ENCODE peak calls at places on chromosome 18, in six cellular contexts. O is GM23248, J is GM23338, K is aorta, V is left lung, W is hepatocyte. U is an unnamed sample.

GRCh38 chr18:77870238-77870637 is 620.6 kb downstream of the GALR1 start:
- DNase-seq in O (no peak), W (no peak), J (no peak), V (no peak), K (no peak), U (no peak)

GRCh38 chr18:76205906-76206305 is 289.1 kb downstream of the ZNF516 start:
- DNase-seq in W (no peak), O (no peak), J (no peak), V (no peak), K (no peak), U (no peak)

GRCh38 chr18:77262655-77263470 is 13.2 kb downstream of the GALR1 start:
- DNase-seq in J (no peak), V (no peak), K (no peak), O (no peak), W (peak; percentile 39), U (no peak)

GRCh38 chr18:55524353-55525123 is 63.5 kb downstream of the TCF4 start:
- DNase-seq in W (no peak), V (no peak), J (peak; percentile 24), K (no peak), O (no peak), U (no peak)

GRCh38 chr18:7084766-7085080 is 32.9 kb downstream of the LAMA1 start:
- DNase-seq in V (no peak), J (no peak), K (no peak), W (no peak), O (peak; percentile 90), U (no peak)

GRCh38 chr18:12726774-12727550 is 24.1 kb downstream of the PSMG2 start:
- DNase-seq in J (peak; percentile 93), W (peak; percentile 83), K (no peak), V (no peak), O (peak; percentile 70), U (no peak)

GRCh38 chr18:42437646-42438045 is 482.6 kb downstream of the PIK3C3 start:
- DNase-seq in J (no peak), O (no peak), W (no peak), V (peak; percentile 37), K (no peak), U (no peak)

GRCh38 chr18:48540329-48541025 is 1.6 kb downstream of the CTIF start:
- DNase-seq in K (peak; percentile 76), O (peak; percentile 92), V (peak; percentile 76), W (peak; percentile 83), J (peak; percentile 66), U (peak; percentile 86)

GRCh38 chr18:28189400-28190239 is 12.7 kb upstream of the CDH2 start:
- DNase-seq in V (no peak), O (peak; percentile 83), J (peak; percentile 89), W (peak; percentile 61), K (no peak), U (no peak)

GRCh38 chr18:28359177-28359576 is 182.2 kb upstream of the CDH2 start:
- DNase-seq in O (no peak), K (no peak), J (no peak), V (no peak), W (no peak), U (no peak)

GRCh38 chr18:68893396-68893795 is 95.5 kb downstream of the CCDC102B start:
- DNase-seq in K (no peak), V (no peak), W (no peak), J (no peak), O (no peak), U (no peak)

GRCh38 chr18:57881818-57882413 is 78.8 kb upstream of the ATP8B1 start:
- DNase-seq in O (peak; percentile 86), J (peak; percentile 76), W (peak; percentile 88), V (peak; percentile 51), K (peak; percentile 67), U (peak; percentile 72)

GRCh38 chr18:78655921-78656320 is 323.7 kb upstream of the SALL3 start:
- DNase-seq in K (no peak), J (no peak), O (no peak), V (no peak), W (no peak), U (no peak)

GRCh38 chr18:28736951-28737350 is 560.0 kb upstream of the CDH2 start:
- DNase-seq in V (no peak), J (no peak), W (no peak), K (no peak), O (peak; percentile 52), U (no peak)

GRCh38 chr18:4468515-4468914 is 13.4 kb upstream of the DLGAP1 start:
- DNase-seq in O (no peak), K (no peak), W (no peak), J (no peak), V (no peak), U (no peak)

GRCh38 chr18:2325933-2326332 is 245.4 kb downstream of the METTL4 start:
- DNase-seq in O (no peak), J (no peak), W (no peak), K (no peak), V (no peak), U (no peak)

GRCh38 chr18:48868468-48869466 is 82.0 kb downstream of the SMAD7 start:
- DNase-seq in O (peak; percentile 35), J (no peak), W (peak; percentile 81), K (no peak), V (no peak), U (no peak)

GRCh38 chr18:67302043-67302442 is 214.5 kb downstream of the DSEL start:
- DNase-seq in W (no peak), K (no peak), V (no peak), J (no peak), O (peak; percentile 49), U (no peak)

GRCh38 chr18:77093067-77093430 is 39.5 kb downstream of the MBP start:
- DNase-seq in J (no peak), O (no peak), K (no peak), V (no peak), W (no peak), U (no peak)

GRCh38 chr18:68033466-68033865 is 516.9 kb upstream of the DSEL start:
- DNase-seq in J (no peak), V (no peak), W (no peak), K (no peak), O (peak; percentile 40), U (no peak)

GRCh38 chr18:60358516-60358915 is 14.1 kb downstream of the MC4R start:
- DNase-seq in J (no peak), K (no peak), O (peak; percentile 40), V (no peak), W (no peak), U (no peak)

GRCh38 chr18:63207154-63207790 is 112.3 kb downstream of the BCL2 start:
- DNase-seq in J (no peak), V (no peak), W (no peak), K (no peak), O (no peak), U (no peak)
- H3K36me3 ChIP-seq in J (no peaks in the 10 kb centered on the region), V (no peaks in the 10 kb centered on the region), W (no peaks in the 10 kb centered on the region), K (no peaks in the 10 kb centered on the region), O (no peaks in the 10 kb centered on the region), U (no peaks in the 10 kb centered on the region)

GRCh38 chr18:74742573-74742972 is 144.9 kb downstream of the ZNF407 start:
- DNase-seq in W (no peak), V (no peak), J (no peak), O (peak; percentile 22), K (no peak), U (no peak)
- H3K27ac ChIP-seq in W (no peak overlapping the region), V (no peak overlapping the region), J (no peak overlapping the region), O (no peak overlapping the region), K (no peak overlapping the region), U (no peak overlapping the region)

GRCh38 chr18:50272593-50272992 is 6.3 kb upstream of the CFAP53 start:
- DNase-seq in J (no peak), O (no peak), K (no peak), W (no peak), V (no peak), U (no peak)

GRCh38 chr18:50273203-50274043 is 7.1 kb upstream of the CFAP53 start:
- DNase-seq in O (no peak), V (no peak), W (no peak), K (no peak), J (no peak), U (no peak)

GRCh38 chr18:50274941-50275340 is 6.4 kb downstream of the MBD1 start:
- DNase-seq in V (no peak), W (no peak), J (no peak), K (no peak), O (no peak), U (no peak)

GRCh38 chr18:50275503-50276036 is 5.8 kb downstream of the MBD1 start:
- DNase-seq in K (no peak), W (no peak), J (no peak), V (no peak), O (no peak), U (no peak)

DNA sequence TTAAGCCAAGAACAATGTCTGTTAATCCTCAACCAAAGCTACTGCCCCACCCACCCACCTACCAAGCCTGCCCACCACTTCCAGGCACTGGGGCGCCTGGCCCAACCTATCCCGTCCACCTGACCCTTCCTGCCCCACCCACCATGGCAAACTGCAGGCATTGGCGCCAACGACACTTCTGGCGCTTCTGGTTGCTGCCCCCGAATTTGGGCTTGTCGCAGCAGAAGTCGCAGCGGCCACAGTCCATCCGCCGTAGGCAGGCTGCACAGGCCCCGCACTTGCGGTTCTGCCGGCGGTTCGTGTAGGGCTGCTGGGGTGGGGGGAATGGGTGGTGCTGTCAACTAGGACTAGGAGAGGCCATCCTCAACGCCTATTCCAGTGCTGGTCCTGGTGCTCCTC is 7.3 kb downstream of the MBD1 start:
- DNase-seq in V (no peak), W (no peak), O (no peak), J (no peak), K (no peak), U (no peak)
- H3K36me3 ChIP-seq in V (no peaks in the 10 kb centered on the region), W (no peaks in the 10 kb centered on the region), O (peaks cover 36% of the 10 kb centered on the region), J (peaks cover 8% of the 10 kb centered on the region), K (peaks cover 27% of the 10 kb centered on the region), U (peaks cover 92% of the 10 kb centered on the region)

GRCh38 chr18:9736942-9737813 is 29.1 kb downstream of the RAB31 start:
- DNase-seq in K (no peak), W (peak; percentile 54), V (no peak), J (no peak), O (peak; percentile 82), U (no peak)

GRCh38 chr18:9740076-9740475 is 32.0 kb downstream of the RAB31 start:
- DNase-seq in K (no peak), O (peak; percentile 34), W (no peak), V (no peak), J (no peak), U (no peak)

GRCh38 chr18:9737814-9738160 is 29.7 kb downstream of the RAB31 start:
- DNase-seq in K (no peak), W (peak; percentile 44), J (no peak), O (peak; percentile 26), V (no peak), U (no peak)

GRCh38 chr18:9739516-9739915 is 31.4 kb downstream of the RAB31 start:
- DNase-seq in O (peak; percentile 8), J (no peak), W (no peak), V (no peak), K (no peak), U (no peak)

GRCh38 chr18:9738266-9738969 is 30.3 kb downstream of the RAB31 start:
- DNase-seq in J (no peak), W (no peak), K (no peak), V (no peak), O (no peak), U (no peak)
- H3K27ac ChIP-seq in J (no peak overlapping the region), W (peak overlapping the region; percentile 72), K (no peak overlapping the region), V (no peak overlapping the region), O (no peak overlapping the region), U (no peak overlapping the region)